ENCODE peak calls at places on chromosomes 16 and 17, in four cellular contexts. W is MCF 10A; X is neural progenitor cell; D is activated naive CD4-positive, alpha-beta T cell. C is an unnamed sample.

GRCh38 chr16:81517630-81518438 is 73.2 kb downstream of the CMIP start:
- DNase-seq in X (no peak), W (no peak), D (no peak), C (no peak)

GRCh38 chr16:74226361-74226979 is 70.1 kb upstream of the PSMD7 start:
- DNase-seq in X (peak), D (no peak), W (peak), C (no peak)

GRCh38 chr17:80394629-80395216 is 20.2 kb upstream of the ENDOV start:
- DNase-seq in W (no peak), D (no peak), X (peak), C (no peak)

GRCh38 chr17:5888811-5889210 is 181.4 kb upstream of the WSCD1 start:
- DNase-seq in X (no peak), D (no peak), W (no peak), C (no peak)

GRCh38 chr17:47733047-47733413 is at the start of gene TBX21:
- DNase-seq in X (peak), D (peak), W (no peak), C (peak)

GRCh38 chr16:8958344-8958808 is 5.3 kb downstream of the USP7 start:
- DNase-seq in W (no peak), X (peak), D (no peak), C (no peak)

GRCh38 chr17:82930924-82931695 is 91.3 kb upstream of the ZNF750 start:
- DNase-seq in D (no peak), W (no peak), X (no peak), C (no peak)

GRCh38 chr17:27535975-27536374 is 79.7 kb downstream of the KSR1 start:
- DNase-seq in W (no peak), X (no peak), D (no peak), C (no peak)

GRCh38 chr16:66427871-66428681 is 981 bp downstream of the BEAN1 start:
- DNase-seq in W (no peak), D (no peak), X (peak), C (no peak)

GRCh38 chr16:61791465-61791864 is 244.8 kb downstream of the CDH8 start:
- DNase-seq in X (no peak), D (no peak), W (no peak), C (no peak)

C was measured in WERI-Rb-1.